ENCODE peak calls at places on chromosomes 13 and 19, in six cellular contexts. L is psoas muscle, K is hepatocyte, I is ascending aorta, O is left lung, N is fibroblast of lung. H is an unnamed sample.

GRCh38 chr13:114017028-114017630 is 43.3 kb upstream of the C13orf46 start:
- DNase-seq in N (peak; percentile 42), K (no peak), L (peak; percentile 16), I (no peak), O (no peak), H (no peak)

GRCh38 chr13:25692156-25692555 is 320.4 kb downstream of the ATP8A2 start:
- DNase-seq in O (no peak), L (no peak), I (no peak), N (no peak), K (no peak), H (no peak)

GRCh38 chr19:5397804-5398692 is 57.2 kb upstream of the ZNRF4 start:
- DNase-seq in K (peak; percentile 43), I (no peak), N (no peak), L (no peak), O (no peak), H (no peak)

GRCh38 chr19:34364462-34364829 is 550 bp upstream of the GPI start:
- DNase-seq in N (no peak), K (no peak), L (no peak), O (no peak), I (no peak), H (no peak)

GRCh38 chr19:50007170-50007569 is 18.0 kb downstream of the VRK3 start:
- DNase-seq in I (no peak), O (no peak), L (no peak), N (no peak), K (no peak), H (no peak)

GRCh38 chr19:50496189-50497029 is 14.6 kb downstream of the JOSD2 start:
- DNase-seq in I (no peak), L (peak; percentile 52), K (no peak), N (no peak), O (no peak), H (no peak)

GRCh38 chr13:94239135-94239534 is 240.3 kb downstream of the DCT start:
- DNase-seq in N (peak; percentile 88), L (no peak), O (no peak), I (no peak), K (no peak), H (no peak)

GRCh38 chr13:50712469-50712868 is 131.0 kb downstream of the DLEU7 start:
- DNase-seq in I (no peak), K (no peak), L (no peak), N (no peak), O (no peak), H (no peak)

DNA sequence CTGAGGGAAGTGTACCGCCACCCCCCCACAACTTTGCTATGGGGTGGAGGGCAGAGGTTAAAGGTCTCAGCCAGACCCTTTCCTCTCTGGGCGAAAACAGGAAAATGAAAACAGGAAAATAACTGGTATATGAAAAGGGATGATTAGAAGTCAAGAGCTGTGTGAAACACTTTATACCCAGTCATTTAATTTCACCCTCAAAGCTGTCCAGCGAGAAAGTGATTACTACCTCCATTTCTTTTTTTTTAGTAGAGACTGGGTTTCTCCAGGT is 575 bp upstream of the PHLDB3 start:
- DNase-seq in L (no peak), N (no peak), I (no peak), O (no peak), K (no peak), H (no peak)
- H3K27ac ChIP-seq in L (peak overlapping the region; percentile 75), N (no peak overlapping the region), I (peak overlapping the region; percentile 87), O (no peak overlapping the region), K (peak overlapping the region; percentile 91), H (peak overlapping the region; percentile 90)

GRCh38 chr19:57583521-57584416 is at the start of gene ZIK1:
- DNase-seq in N (peak; percentile 91), I (peak; percentile 39), K (peak; percentile 94), O (peak; percentile 92), L (peak; percentile 86), H (peak; percentile 91)
- TF ChIP-seq CTCF in N (no peak), I (no peak), K (no peak), O (no peak), L (no peak), H (no peak)

GRCh38 chr19:14385492-14385891 is 4.2 kb downstream of the ADGRE5 start:
- DNase-seq in O (no peak), N (no peak), L (no peak), K (no peak), I (no peak), H (no peak)
- H3K4me3 ChIP-seq in O (no peak overlapping the region), N (no peak overlapping the region), L (no peak overlapping the region), K (no peak overlapping the region), I (peak overlapping the region; percentile 13), H (peak overlapping the region; percentile 47)

DNA sequence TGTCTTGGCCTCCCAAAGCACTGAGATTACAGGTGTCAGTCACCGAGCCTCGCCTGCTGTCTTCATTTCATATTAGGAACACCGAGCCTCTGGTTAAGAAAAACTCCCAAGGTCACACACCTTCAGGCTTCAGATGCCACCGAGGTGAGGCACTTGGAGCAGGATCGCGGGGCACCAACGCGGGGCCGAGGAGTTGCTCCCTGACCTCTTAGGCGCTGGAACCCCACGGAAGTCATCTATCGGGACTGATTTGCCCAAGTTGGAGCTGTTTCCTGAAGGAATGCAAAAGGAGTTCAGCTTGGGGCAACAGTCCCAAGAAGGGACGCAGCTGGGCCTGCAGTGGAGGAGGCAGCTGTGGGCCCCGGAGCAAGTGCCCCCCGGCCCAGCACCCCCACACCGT is 50.3 kb upstream of the XPO4 start:
- DNase-seq in L (no peak), N (no peak), K (no peak), O (no peak), I (no peak), H (no peak)
- H3K27ac ChIP-seq in L (no peak overlapping the region), N (no peak overlapping the region), K (no peak overlapping the region), O (no peak overlapping the region), I (no peak overlapping the region), H (no peak overlapping the region)

GRCh38 chr19:48332351-48332661 is 7.0 kb downstream of the EMP3 start:
- DNase-seq in N (no peak), I (no peak), O (no peak), K (no peak), L (no peak), H (no peak)

GRCh38 chr19:48330012-48330681 is 4.8 kb downstream of the EMP3 start:
- DNase-seq in O (peak; percentile 82), I (no peak), K (peak; percentile 92), N (peak; percentile 48), L (peak; percentile 71), H (no peak)

GRCh38 chr19:48333467-48334384 is 8.4 kb downstream of the EMP3 start:
- DNase-seq in I (peak; percentile 68), L (peak; percentile 91), O (peak; percentile 95), K (peak; percentile 98), N (peak; percentile 90), H (peak; percentile 90)

GRCh38 chr19:48329167-48329891 is 4.0 kb downstream of the EMP3 start:
- DNase-seq in I (no peak), K (peak; percentile 73), L (no peak), N (peak; percentile 65), O (no peak), H (no peak)

DNA sequence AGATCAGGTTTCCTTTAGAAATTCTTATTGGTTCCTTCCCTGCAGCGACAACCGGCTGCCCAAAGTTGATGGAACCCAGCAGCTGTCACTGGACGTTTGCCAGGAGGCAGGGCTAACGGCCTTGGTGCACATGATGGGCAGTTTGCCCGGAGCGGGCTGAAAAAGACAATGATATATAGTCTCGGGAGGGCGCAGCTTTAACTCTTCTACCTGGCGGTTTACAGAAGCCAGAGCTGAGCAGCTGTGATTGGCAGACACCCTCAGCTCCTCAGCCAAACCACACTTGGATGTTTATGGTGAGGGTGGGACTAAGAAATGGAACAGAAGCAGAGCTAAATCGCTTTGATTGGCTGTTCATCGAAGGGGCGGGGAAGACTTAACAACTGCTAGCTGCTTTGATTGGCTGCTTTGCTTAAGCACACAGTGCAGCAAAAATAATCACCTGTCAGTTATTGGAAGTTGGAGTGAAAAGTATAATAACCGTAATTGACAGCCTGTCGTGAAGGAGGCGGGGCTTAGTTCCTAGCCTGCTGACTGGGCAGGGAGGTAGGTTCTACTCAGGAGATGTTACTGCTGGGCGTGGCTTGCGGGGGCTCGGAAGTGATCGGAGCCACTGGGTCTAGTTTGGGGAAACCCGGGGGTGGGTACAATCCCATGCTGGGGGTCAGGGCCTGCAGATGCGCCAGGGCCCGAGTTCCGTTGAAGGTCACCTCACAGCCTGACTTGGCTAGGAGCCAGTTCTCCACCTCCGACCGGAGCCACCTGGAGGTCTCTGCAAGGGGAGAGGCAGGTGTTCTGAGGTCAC is 7.5 kb downstream of the EMP3 start:
- DNase-seq in I (peak; percentile 85), L (peak; percentile 91), O (peak; percentile 93), N (peak; percentile 98), K (peak; percentile 96), H (peak; percentile 88)
- TF ChIP-seq CTCF in I (no peak), L (no peak), O (no peak), N (no peak), K (no peak), H (no peak)

GRCh38 chr19:47447470-47448359 is 24.0 kb downstream of the SLC8A2 start:
- DNase-seq in K (peak; percentile 71), O (no peak), I (no peak), N (peak; percentile 15), L (peak; percentile 37), H (no peak)
- H3K4me3 ChIP-seq in K (no peak overlapping the region), O (no peak overlapping the region), I (peak overlapping the region; percentile 18), N (no peak overlapping the region), L (peak overlapping the region; percentile 15), H (peak overlapping the region; percentile 61)

DNA sequence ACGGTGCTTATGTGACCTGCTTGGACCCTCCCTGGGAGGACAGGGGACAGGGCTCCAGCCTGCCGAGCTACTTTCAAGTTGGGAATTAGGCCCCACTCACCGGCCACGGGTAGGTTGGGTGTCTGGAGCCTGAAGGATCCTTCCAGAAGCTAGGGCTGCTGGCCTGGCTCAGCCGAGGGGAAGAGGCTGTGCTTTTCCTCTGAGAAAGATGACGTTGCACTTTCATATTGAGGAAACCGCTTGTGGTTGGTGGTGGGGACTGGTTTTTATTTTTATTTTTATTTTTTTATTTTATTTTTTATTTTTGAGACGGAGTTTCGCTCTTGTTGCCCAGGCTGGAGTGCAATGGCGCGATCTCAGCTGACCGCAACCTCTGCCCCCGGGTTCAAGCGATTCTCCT is at the start of gene TMEM150B:
- DNase-seq in N (no peak), O (peak; percentile 66), L (no peak), K (no peak), I (no peak), H (no peak)
- H3K27ac ChIP-seq in N (no peak within 1 kb of the TSS), O (peak within 1 kb of the TSS; percentile 69), L (no peak within 1 kb of the TSS), K (no peak within 1 kb of the TSS), I (no peak within 1 kb of the TSS), H (peak within 1 kb of the TSS; percentile 37)